ENCODE peak calls at places on chromosomes 6 and 20, in six cellular contexts. One of them, this sample, is unnamed.

GRCh38 chr6:81265106-81265505 is 487.4 kb downstream of the TENT5A start:
- DNase-seq in astrocyte of the spinal cord: peak
- DNase-seq in cardiac muscle cell: peak
- DNase-seq in fibroblast of the aortic adventitia: peak
- DNase-seq in tibial artery: peak
- DNase-seq in HFF-Myc: no peak
- DNase-seq in this sample: no peak

GRCh38 chr6:87172292-87172691 is 16.9 kb downstream of the ZNF292 start:
- DNase-seq in tibial artery: no peak
- DNase-seq in fibroblast of the aortic adventitia: no peak
- DNase-seq in astrocyte of the spinal cord: no peak
- DNase-seq in cardiac muscle cell: no peak
- DNase-seq in HFF-Myc: no peak
- DNase-seq in this sample: no peak

GRCh38 chr6:5781966-5782556 is 224.7 kb downstream of the NRN1 start:
- DNase-seq in cardiac muscle cell: no peak
- DNase-seq in astrocyte of the spinal cord: no peak
- DNase-seq in fibroblast of the aortic adventitia: no peak
- DNase-seq in HFF-Myc: no peak
- DNase-seq in tibial artery: no peak
- DNase-seq in this sample: no peak

GRCh38 chr6:25623874-25624273 is 28.1 kb upstream of the SCGN start:
- DNase-seq in tibial artery: no peak
- DNase-seq in cardiac muscle cell: peak
- DNase-seq in HFF-Myc: no peak
- DNase-seq in fibroblast of the aortic adventitia: no peak
- DNase-seq in astrocyte of the spinal cord: no peak
- DNase-seq in this sample: no peak

GRCh38 chr6:138526822-138527235 is 27.5 kb upstream of the NHSL1 start:
- DNase-seq in tibial artery: no peak
- DNase-seq in fibroblast of the aortic adventitia: peak
- DNase-seq in cardiac muscle cell: peak
- DNase-seq in HFF-Myc: no peak
- DNase-seq in astrocyte of the spinal cord: peak
- DNase-seq in this sample: no peak

GRCh38 chr20:16388731-16389130 is 184.5 kb downstream of the KIF16B start:
- DNase-seq in cardiac muscle cell: no peak
- DNase-seq in fibroblast of the aortic adventitia: no peak
- DNase-seq in HFF-Myc: no peak
- DNase-seq in tibial artery: no peak
- DNase-seq in astrocyte of the spinal cord: no peak
- DNase-seq in this sample: no peak

GRCh38 chr6:13327691-13328075 is 654 bp downstream of the TBC1D7 start:
- DNase-seq in fibroblast of the aortic adventitia: peak
- DNase-seq in tibial artery: no peak
- DNase-seq in cardiac muscle cell: no peak
- DNase-seq in HFF-Myc: no peak
- DNase-seq in astrocyte of the spinal cord: no peak
- DNase-seq in this sample: peak

GRCh38 chr6:159758031-159759001 is 3.5 kb upstream of the ACAT2 start:
- DNase-seq in astrocyte of the spinal cord: peak
- DNase-seq in fibroblast of the aortic adventitia: peak
- DNase-seq in HFF-Myc: no peak
- DNase-seq in cardiac muscle cell: peak
- DNase-seq in tibial artery: no peak
- DNase-seq in this sample: no peak

GRCh38 chr6:111764238-111765182 is 108.7 kb downstream of the FYN start:
- DNase-seq in astrocyte of the spinal cord: peak
- DNase-seq in tibial artery: no peak
- DNase-seq in fibroblast of the aortic adventitia: no peak
- DNase-seq in cardiac muscle cell: no peak
- DNase-seq in HFF-Myc: no peak
- DNase-seq in this sample: peak

GRCh38 chr20:8121666-8122065 is 10.4 kb upstream of the PLCB1 start:
- DNase-seq in fibroblast of the aortic adventitia: no peak
- DNase-seq in astrocyte of the spinal cord: no peak
- DNase-seq in tibial artery: no peak
- DNase-seq in cardiac muscle cell: no peak
- DNase-seq in HFF-Myc: no peak
- DNase-seq in this sample: no peak

GRCh38 chr6:73248192-73248898 is 14.7 kb downstream of the KHDC1 start:
- DNase-seq in astrocyte of the spinal cord: no peak
- DNase-seq in fibroblast of the aortic adventitia: no peak
- DNase-seq in tibial artery: no peak
- DNase-seq in HFF-Myc: no peak
- DNase-seq in cardiac muscle cell: no peak
- DNase-seq in this sample: no peak

GRCh38 chr6:7769702-7770101 is 43.8 kb downstream of the BMP6 start:
- DNase-seq in tibial artery: no peak
- DNase-seq in cardiac muscle cell: peak
- DNase-seq in HFF-Myc: no peak
- DNase-seq in astrocyte of the spinal cord: peak
- DNase-seq in fibroblast of the aortic adventitia: peak
- DNase-seq in this sample: no peak

GRCh38 chr6:156774872-156775405 is 2.2 kb upstream of the ARID1B start:
- DNase-seq in cardiac muscle cell: no peak
- DNase-seq in HFF-Myc: no peak
- DNase-seq in fibroblast of the aortic adventitia: peak
- DNase-seq in astrocyte of the spinal cord: no peak
- DNase-seq in tibial artery: no peak
- DNase-seq in this sample: no peak

GRCh38 chr6:30100585-30101422 is 12.1 kb downstream of the TRIM31 start:
- DNase-seq in fibroblast of the aortic adventitia: no peak
- DNase-seq in HFF-Myc: no peak
- DNase-seq in cardiac muscle cell: no peak
- DNase-seq in astrocyte of the spinal cord: no peak
- DNase-seq in tibial artery: no peak
- DNase-seq in this sample: no peak

GRCh38 chr20:57482148-57482547 is 42.8 kb downstream of the CTCFL start:
- DNase-seq in fibroblast of the aortic adventitia: no peak
- DNase-seq in HFF-Myc: no peak
- DNase-seq in tibial artery: no peak
- DNase-seq in cardiac muscle cell: no peak
- DNase-seq in astrocyte of the spinal cord: no peak
- DNase-seq in this sample: peak

GRCh38 chr6:107743311-107743710 is 80.8 kb downstream of the SCML4 start:
- DNase-seq in cardiac muscle cell: no peak
- DNase-seq in fibroblast of the aortic adventitia: no peak
- DNase-seq in HFF-Myc: no peak
- DNase-seq in tibial artery: no peak
- DNase-seq in astrocyte of the spinal cord: no peak
- DNase-seq in this sample: no peak

GRCh38 chr6:168603234-168603633 is 162.2 kb downstream of the SMOC2 start:
- DNase-seq in tibial artery: no peak
- DNase-seq in cardiac muscle cell: no peak
- DNase-seq in HFF-Myc: no peak
- DNase-seq in fibroblast of the aortic adventitia: no peak
- DNase-seq in astrocyte of the spinal cord: no peak
- DNase-seq in this sample: no peak

GRCh38 chr20:6333110-6333509 is 210.3 kb upstream of the FERMT1 start:
- DNase-seq in cardiac muscle cell: no peak
- DNase-seq in HFF-Myc: no peak
- DNase-seq in astrocyte of the spinal cord: no peak
- DNase-seq in tibial artery: no peak
- DNase-seq in fibroblast of the aortic adventitia: no peak
- DNase-seq in this sample: no peak

GRCh38 chr20:219290-220115 is 7.6 kb upstream of the DEFB129 start:
- DNase-seq in cardiac muscle cell: peak
- DNase-seq in fibroblast of the aortic adventitia: peak
- DNase-seq in astrocyte of the spinal cord: no peak
- DNase-seq in HFF-Myc: no peak
- DNase-seq in tibial artery: no peak
- DNase-seq in this sample: peak

GRCh38 chr6:105834548-105834947 is 251.6 kb upstream of the PRDM1 start:
- DNase-seq in astrocyte of the spinal cord: no peak
- DNase-seq in tibial artery: no peak
- DNase-seq in fibroblast of the aortic adventitia: no peak
- DNase-seq in HFF-Myc: no peak
- DNase-seq in cardiac muscle cell: no peak
- DNase-seq in this sample: no peak

GRCh38 chr20:62776692-62777527 is 19.4 kb upstream of the MRGBP start:
- DNase-seq in astrocyte of the spinal cord: no peak
- DNase-seq in fibroblast of the aortic adventitia: no peak
- DNase-seq in tibial artery: no peak
- DNase-seq in cardiac muscle cell: no peak
- DNase-seq in HFF-Myc: peak
- DNase-seq in this sample: peak

GRCh38 chr6:108452725-108453195 is 108.0 kb upstream of the FOXO3 start:
- DNase-seq in HFF-Myc: no peak
- DNase-seq in astrocyte of the spinal cord: peak
- DNase-seq in fibroblast of the aortic adventitia: peak
- DNase-seq in cardiac muscle cell: peak
- DNase-seq in tibial artery: no peak
- DNase-seq in this sample: no peak

GRCh38 chr6:116884530-116884929 is 7.5 kb downstream of the RFX6 start:
- DNase-seq in fibroblast of the aortic adventitia: no peak
- DNase-seq in cardiac muscle cell: no peak
- DNase-seq in tibial artery: no peak
- DNase-seq in astrocyte of the spinal cord: no peak
- DNase-seq in HFF-Myc: no peak
- DNase-seq in this sample: no peak

GRCh38 chr6:43231053-43231452 is 1.8 kb upstream of the DNPH1 start:
- DNase-seq in astrocyte of the spinal cord: no peak
- DNase-seq in cardiac muscle cell: no peak
- DNase-seq in fibroblast of the aortic adventitia: no peak
- DNase-seq in tibial artery: no peak
- DNase-seq in HFF-Myc: no peak
- DNase-seq in this sample: no peak

GRCh38 chr6:149012040-149012545 is 265.3 kb downstream of the UST start:
- DNase-seq in fibroblast of the aortic adventitia: peak
- DNase-seq in astrocyte of the spinal cord: peak
- DNase-seq in cardiac muscle cell: peak
- DNase-seq in tibial artery: no peak
- DNase-seq in HFF-Myc: peak
- DNase-seq in this sample: no peak

GRCh38 chr20:24896984-24897383 is 52.1 kb upstream of the CST7 start:
- DNase-seq in HFF-Myc: no peak
- DNase-seq in astrocyte of the spinal cord: no peak
- DNase-seq in cardiac muscle cell: no peak
- DNase-seq in tibial artery: no peak
- DNase-seq in fibroblast of the aortic adventitia: no peak
- DNase-seq in this sample: no peak
- TF ChIP-seq CTCF in HFF-Myc: no peak
- TF ChIP-seq CTCF in astrocyte of the spinal cord: no peak
- TF ChIP-seq CTCF in cardiac muscle cell: no peak
- TF ChIP-seq CTCF in tibial artery: no peak
- TF ChIP-seq CTCF in fibroblast of the aortic adventitia: no peak
- TF ChIP-seq CTCF in this sample: no peak

GRCh38 chr6:28693033-28693750 is 167.5 kb downstream of the GPX5 start:
- DNase-seq in tibial artery: no peak
- DNase-seq in cardiac muscle cell: peak
- DNase-seq in fibroblast of the aortic adventitia: no peak
- DNase-seq in HFF-Myc: no peak
- DNase-seq in astrocyte of the spinal cord: no peak
- DNase-seq in this sample: no peak

GRCh38 chr6:28693751-28694443 is 168.2 kb downstream of the GPX5 start:
- DNase-seq in HFF-Myc: no peak
- DNase-seq in cardiac muscle cell: no peak
- DNase-seq in fibroblast of the aortic adventitia: no peak
- DNase-seq in tibial artery: no peak
- DNase-seq in astrocyte of the spinal cord: no peak
- DNase-seq in this sample: no peak

DNA sequence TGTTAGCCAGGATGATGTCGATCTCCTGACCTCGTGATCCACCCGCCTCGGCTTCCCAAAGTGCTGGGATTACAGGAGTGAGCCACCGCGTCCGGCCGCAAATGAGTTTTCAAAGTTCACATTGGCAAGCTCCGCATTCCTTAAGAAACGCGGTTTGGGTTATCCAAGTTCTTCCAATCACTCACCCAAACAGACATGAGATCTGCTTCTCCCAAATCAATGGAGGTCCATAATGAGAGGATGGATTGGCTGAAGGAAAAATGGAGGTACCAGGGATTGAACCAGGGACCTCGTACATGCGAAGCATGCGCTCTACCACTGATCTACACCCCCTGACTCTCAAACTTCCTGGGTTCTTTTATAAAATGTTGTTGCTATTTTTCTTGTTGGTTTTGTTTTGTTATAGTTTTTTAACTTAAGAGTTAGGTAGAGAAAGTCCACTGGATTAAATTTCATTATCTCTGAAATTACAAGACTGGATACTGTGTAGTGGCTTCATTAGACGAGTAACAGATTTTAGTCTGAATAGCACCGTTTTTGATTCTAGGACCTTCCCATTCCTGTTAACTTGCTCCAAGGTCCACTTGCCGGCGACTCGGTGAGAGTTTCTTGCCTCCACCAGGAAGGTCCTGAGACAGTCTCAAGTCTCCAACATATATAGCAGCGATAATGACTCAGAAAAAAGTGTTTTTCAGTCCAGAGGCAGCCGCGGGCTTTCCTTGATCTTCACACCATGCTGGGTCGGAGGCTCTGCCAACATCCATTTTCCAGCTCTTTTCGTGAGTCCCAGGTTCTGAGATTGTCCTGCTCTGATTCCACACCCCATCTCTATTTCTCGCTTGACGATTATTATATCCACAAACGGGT is 170.2 kb downstream of the GPX5 start:
- DNase-seq in HFF-Myc: no peak
- DNase-seq in tibial artery: no peak
- DNase-seq in fibroblast of the aortic adventitia: peak
- DNase-seq in cardiac muscle cell: peak
- DNase-seq in astrocyte of the spinal cord: no peak
- DNase-seq in this sample: no peak
- H3K4me3 ChIP-seq in HFF-Myc: peak
- H3K4me3 ChIP-seq in tibial artery: no peak
- H3K4me3 ChIP-seq in fibroblast of the aortic adventitia: no peak
- H3K4me3 ChIP-seq in cardiac muscle cell: no peak
- H3K4me3 ChIP-seq in astrocyte of the spinal cord: no peak
- H3K4me3 ChIP-seq in this sample: no peak

GRCh38 chr6:16759646-16760535 is 1.4 kb downstream of the ATXN1 start:
- DNase-seq in cardiac muscle cell: peak
- DNase-seq in tibial artery: peak
- DNase-seq in astrocyte of the spinal cord: peak
- DNase-seq in HFF-Myc: no peak
- DNase-seq in fibroblast of the aortic adventitia: peak
- DNase-seq in this sample: peak

GRCh38 chr6:16762265-16762546 is 946 bp upstream of the ATXN1 start:
- DNase-seq in fibroblast of the aortic adventitia: no peak
- DNase-seq in cardiac muscle cell: peak
- DNase-seq in astrocyte of the spinal cord: peak
- DNase-seq in tibial artery: no peak
- DNase-seq in HFF-Myc: no peak
- DNase-seq in this sample: no peak

GRCh38 chr6:16762547-16763477 is 1.6 kb upstream of the ATXN1 start:
- DNase-seq in tibial artery: no peak
- DNase-seq in cardiac muscle cell: peak
- DNase-seq in fibroblast of the aortic adventitia: peak
- DNase-seq in HFF-Myc: peak
- DNase-seq in astrocyte of the spinal cord: peak
- DNase-seq in this sample: peak

GRCh38 chr6:16760536-16761468 is at the start of gene ATXN1:
- DNase-seq in fibroblast of the aortic adventitia: no peak
- DNase-seq in tibial artery: peak
- DNase-seq in HFF-Myc: no peak
- DNase-seq in cardiac muscle cell: peak
- DNase-seq in astrocyte of the spinal cord: no peak
- DNase-seq in this sample: peak

GRCh38 chr6:16761469-16762264 is 407 bp upstream of the ATXN1 start:
- DNase-seq in cardiac muscle cell: peak
- DNase-seq in tibial artery: peak
- DNase-seq in HFF-Myc: no peak
- DNase-seq in fibroblast of the aortic adventitia: peak
- DNase-seq in astrocyte of the spinal cord: peak
- DNase-seq in this sample: peak
- TF ChIP-seq CTCF in cardiac muscle cell: peak
- TF ChIP-seq CTCF in tibial artery: peak
- TF ChIP-seq CTCF in HFF-Myc: no peak
- TF ChIP-seq CTCF in fibroblast of the aortic adventitia: peak
- TF ChIP-seq CTCF in astrocyte of the spinal cord: peak
- TF ChIP-seq CTCF in this sample: peak

GRCh38 chr6:22367331-22367730 is 70.5 kb upstream of the PRL start:
- DNase-seq in cardiac muscle cell: no peak
- DNase-seq in HFF-Myc: no peak
- DNase-seq in fibroblast of the aortic adventitia: peak
- DNase-seq in astrocyte of the spinal cord: no peak
- DNase-seq in tibial artery: no peak
- DNase-seq in this sample: no peak
- H3K4me3 ChIP-seq in cardiac muscle cell: no peak
- H3K4me3 ChIP-seq in HFF-Myc: no peak
- H3K4me3 ChIP-seq in fibroblast of the aortic adventitia: no peak
- H3K4me3 ChIP-seq in astrocyte of the spinal cord: no peak
- H3K4me3 ChIP-seq in tibial artery: no peak
- H3K4me3 ChIP-seq in this sample: no peak